ENCODE peak calls at places on chromosomes 6 and 20, in four cellular contexts. P, I, B and O are unnamed samples.

GRCh38 chr6:139295906-139296305 is 4.1 kb upstream of the TXLNB start:
- DNase-seq in P (peak; percentile 60), I (no peak), B (no peak), O (no peak)

GRCh38 chr6:3813150-3813780 is 35.9 kb upstream of the FAM50B start:
- DNase-seq in P (no peak), I (peak; percentile 76), B (no peak), O (peak; percentile 32)

GRCh38 chr6:130978660-130979396 is 84.2 kb downstream of the EPB41L2 start:
- DNase-seq in P (no peak), I (no peak), B (no peak), O (no peak)

GRCh38 chr6:112338310-112338709 is 8.8 kb upstream of the RFPL4B start:
- DNase-seq in P (no peak), I (no peak), B (no peak), O (no peak)

GRCh38 chr6:159693894-159694545 is 979 bp upstream of the SOD2 start:
- DNase-seq in P (peak; percentile 69), I (peak; percentile 62), B (no peak), O (no peak)

GRCh38 chr6:11427091-11427739 is 110.3 kb upstream of the TMEM170B start:
- DNase-seq in P (no peak), I (no peak), B (no peak), O (no peak)

GRCh38 chr20:6636209-6637159 is 131.0 kb upstream of the BMP2 start:
- DNase-seq in P (peak; percentile 1), I (no peak), B (no peak), O (no peak)

GRCh38 chr6:137705166-137706064 is 161.6 kb upstream of the TNFAIP3 start:
- DNase-seq in P (peak; percentile 64), I (peak; percentile 77), B (no peak), O (no peak)

GRCh38 chr6:108528878-108529277 is 31.8 kb upstream of the FOXO3 start:
- DNase-seq in P (no peak), I (no peak), B (no peak), O (no peak)

GRCh38 chr20:5222919-5223634 is 93.7 kb downstream of the PROKR2 start:
- DNase-seq in P (peak; percentile 53), I (peak; percentile 55), B (peak; percentile 13), O (peak; percentile 32)

GRCh38 chr6:166743925-166744653 is 117.0 kb upstream of the RPS6KA2 start:
- DNase-seq in P (no peak), I (no peak), B (no peak), O (no peak)

GRCh38 chr6:167324111-167324510 is 775 bp upstream of the TTLL2 start:
- DNase-seq in P (no peak), I (no peak), B (no peak), O (no peak)

GRCh38 chr20:40797425-40797824 is 108.4 kb upstream of the MAFB start:
- DNase-seq in P (no peak), I (peak; percentile 29), B (no peak), O (no peak)

GRCh38 chr6:110067837-110068591 is 89.9 kb downstream of the GPR6 start:
- DNase-seq in P (no peak), I (no peak), B (no peak), O (no peak)

GRCh38 chr6:10140121-10140520 is 274.8 kb downstream of the TFAP2A start:
- DNase-seq in P (no peak), I (no peak), B (no peak), O (no peak)

GRCh38 chr6:56914791-56915658 is 39.9 kb upstream of the BEND6 start:
- DNase-seq in P (peak; percentile 69), I (no peak), B (no peak), O (no peak)

GRCh38 chr6:99151634-99152344 is 197.7 kb downstream of the FAXC start:
- DNase-seq in P (peak; percentile 39), I (peak; percentile 35), B (peak; percentile 4), O (peak; percentile 14)

GRCh38 chr20:43820742-43821330 is 93.8 kb upstream of the TOX2 start:
- DNase-seq in P (no peak), I (no peak), B (no peak), O (no peak)

GRCh38 chr6:8085053-8085511 is 17.3 kb downstream of the EEF1E1 start:
- DNase-seq in P (peak; percentile 40), I (no peak), B (no peak), O (no peak)
- TF ChIP-seq SPI1 in P (no peak), I (no peak), B (no peak), O (no peak)

DNA sequence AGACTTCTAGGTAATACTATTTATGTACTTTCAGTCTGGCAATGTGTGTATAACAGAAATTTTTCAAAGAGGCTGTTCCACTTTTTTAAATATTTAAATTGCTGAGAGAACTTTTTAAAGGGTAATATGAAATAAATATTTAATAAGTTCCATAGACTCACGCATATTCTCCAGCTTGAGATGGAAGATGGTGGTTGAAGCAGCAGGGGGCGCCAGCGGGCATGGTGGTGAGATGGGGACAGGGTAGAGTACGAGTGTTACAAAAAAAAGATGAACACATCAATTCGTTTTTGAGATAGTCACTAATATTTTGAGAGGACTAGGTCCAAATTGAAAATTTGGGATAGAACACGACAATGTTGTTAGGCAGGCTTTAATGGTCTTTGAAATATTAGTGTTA is 68.4 kb downstream of the RSPO3 start:
- DNase-seq in P (peak; percentile 82), I (peak; percentile 41), B (no peak), O (no peak)
- TF ChIP-seq SPI1 in P (no peak), I (no peak), B (no peak), O (no peak)

DNA sequence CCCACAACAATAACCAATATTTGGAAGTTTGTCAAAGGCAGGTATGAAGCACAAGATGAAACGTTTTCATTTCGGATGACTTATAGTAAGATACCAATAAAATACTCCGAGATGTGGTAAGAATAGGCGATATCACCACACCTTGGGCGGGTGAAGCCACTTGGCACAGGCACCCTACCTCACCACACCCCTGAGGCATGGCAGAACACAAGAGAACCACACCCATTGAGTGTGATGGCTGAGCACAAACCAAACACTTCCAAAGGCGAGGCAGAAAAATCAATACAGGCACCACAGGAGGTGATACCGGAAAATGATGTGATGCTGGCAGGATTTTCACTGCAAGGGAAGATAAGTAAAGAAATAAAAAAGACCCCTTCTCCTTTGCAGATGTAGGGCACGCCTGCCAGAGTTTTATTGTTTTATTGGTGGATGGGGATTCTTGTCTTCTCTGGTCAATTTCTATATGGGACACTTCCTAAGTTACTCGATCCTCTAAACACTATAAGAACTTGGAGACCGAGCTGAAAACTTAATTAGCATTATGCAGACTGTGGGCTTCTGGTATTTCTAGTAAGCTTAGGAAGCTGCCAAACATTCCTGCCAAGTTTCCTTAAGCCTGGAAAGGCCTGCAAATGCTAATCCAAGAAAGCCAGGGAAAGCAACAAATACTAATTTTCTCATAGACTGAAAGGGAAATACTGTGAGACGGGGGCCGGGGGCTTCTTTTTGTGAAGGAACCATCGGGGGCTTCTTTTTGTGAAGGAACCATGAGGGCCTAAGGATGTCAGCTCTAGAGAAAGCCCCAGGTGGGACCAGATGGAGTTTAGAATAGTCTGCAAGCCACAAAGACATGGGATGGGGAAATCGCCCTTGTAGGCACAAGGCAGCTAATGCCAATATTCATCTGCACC is 332.7 kb upstream of the PRDM1 start:
- DNase-seq in P (no peak), I (no peak), B (no peak), O (no peak)
- TF ChIP-seq SPI1 in P (no peak), I (no peak), B (no peak), O (no peak)

DNA sequence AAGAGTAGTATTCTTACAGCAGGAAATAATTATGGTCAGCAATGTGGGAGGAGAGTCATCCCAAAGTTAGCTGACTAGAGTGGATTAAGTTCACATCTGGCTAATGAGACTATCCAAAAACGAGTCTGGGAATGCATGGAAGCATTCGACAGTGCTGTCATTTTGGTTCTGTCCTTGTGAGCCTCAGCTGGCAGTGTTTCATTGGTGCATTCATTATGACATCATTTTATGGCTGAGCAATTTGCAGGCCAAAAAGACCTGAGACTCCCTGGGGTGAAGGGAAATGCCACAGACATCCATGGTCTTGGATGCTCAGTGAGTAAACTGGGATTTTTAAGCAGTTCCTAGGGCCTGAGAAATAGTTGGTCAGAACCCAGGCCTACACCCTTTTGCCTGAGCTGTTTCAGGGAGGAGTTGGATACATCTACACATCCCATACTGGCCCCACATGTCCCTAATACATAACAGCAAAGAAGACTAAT is 196.4 kb upstream of the CCN2 start:
- DNase-seq in P (no peak), I (no peak), B (no peak), O (no peak)
- TF ChIP-seq SPI1 in P (no peak), I (no peak), B (no peak), O (no peak)